ENCODE peak calls at places on chromosome 17, in six cellular contexts. B is ovary, Y is colonic mucosa, P is psoas muscle, S is heart left ventricle, M is astrocyte. F is an unnamed sample.
A peak's percentile ranks its signal among the peaks of the same experiment; 100 is the strongest.

GRCh38 chr17:56751145-56751743 is 82.5 kb downstream of the C17orf67 start:
- DNase-seq in Y (no peak), M (no peak), S (no peak), B (no peak), P (no peak), F (no peak)

GRCh38 chr17:45731459-45731858 is 52.7 kb upstream of the CRHR1 start:
- DNase-seq in M (no peak), P (no peak), B (no peak), Y (no peak), S (no peak), F (no peak)

GRCh38 chr17:69567130-69567529 is 152.6 kb downstream of the MAP2K6 start:
- DNase-seq in Y (no peak), B (no peak), P (no peak), M (no peak), S (no peak), F (no peak)

GRCh38 chr17:48483471-48484131 is 47.2 kb downstream of the HOXB1 start:
- DNase-seq in B (no peak), M (peak; percentile 100), P (no peak), Y (no peak), S (peak; percentile 27), F (no peak)

GRCh38 chr17:17694229-17695081 is 13.2 kb downstream of the RAI1 start:
- DNase-seq in S (peak; percentile 80), B (peak; percentile 84), M (peak; percentile 70), Y (peak; percentile 76), P (peak; percentile 84), F (peak; percentile 67)

GRCh38 chr17:32852811-32853210 is 24.1 kb downstream of the MYO1D start:
- DNase-seq in P (no peak), B (no peak), Y (no peak), S (no peak), M (no peak), F (no peak)

GRCh38 chr17:7064248-7064647 is 15.8 kb downstream of the CLEC10A start:
- DNase-seq in Y (no peak), P (peak; percentile 63), M (peak; percentile 75), B (no peak), S (no peak), F (no peak)

GRCh38 chr17:42879596-42879985 is 21.0 kb upstream of the G6PC1 start:
- DNase-seq in S (no peak), M (peak; percentile 35), Y (no peak), B (no peak), P (no peak), F (no peak)

GRCh38 chr17:1870592-1870991 is 40.8 kb downstream of the RPA1 start:
- DNase-seq in M (no peak), Y (no peak), P (no peak), S (no peak), B (no peak), F (no peak)

GRCh38 chr17:624341-624860 is 90.2 kb downstream of the VPS53 start:
- DNase-seq in M (no peak), B (no peak), S (no peak), Y (no peak), P (no peak), F (no peak)

GRCh38 chr17:49455226-49455968 is 39.7 kb upstream of the NGFR start:
- DNase-seq in Y (no peak), B (no peak), S (no peak), P (no peak), M (no peak), F (no peak)

GRCh38 chr17:62968445-62968923 is 2.4 kb downstream of the TANC2 start:
- DNase-seq in Y (peak; percentile 59), P (no peak), B (no peak), S (peak; percentile 35), M (peak; percentile 85), F (peak; percentile 44)

GRCh38 chr17:7421186-7421585 is 1.1 kb downstream of the SPEM1 start:
- DNase-seq in B (no peak), S (no peak), M (no peak), P (no peak), Y (no peak), F (no peak)

GRCh38 chr17:73261952-73262675 is 434 bp upstream of the CPSF4L start:
- DNase-seq in M (peak; percentile 53), S (no peak), Y (peak; percentile 85), B (peak; percentile 59), P (peak; percentile 36), F (peak; percentile 65)

GRCh38 chr17:37826497-37827115 is 81.7 kb upstream of the HNF1B start:
- DNase-seq in Y (no peak), S (peak; percentile 31), M (no peak), B (no peak), P (no peak), F (no peak)

GRCh38 chr17:19531780-19532501 is 1.7 kb upstream of the SLC47A1 start:
- DNase-seq in P (no peak), M (no peak), Y (no peak), S (no peak), B (no peak), F (no peak)

GRCh38 chr17:19329136-19329535 is 33.4 kb downstream of the B9D1 start:
- DNase-seq in B (no peak), S (no peak), P (no peak), Y (no peak), M (no peak), F (no peak)

GRCh38 chr17:39553326-39553945 is 54.3 kb downstream of the NEUROD2 start:
- DNase-seq in B (no peak), S (no peak), P (no peak), Y (no peak), M (peak; percentile 57), F (no peak)

GRCh38 chr17:17742133-17742621 is 60.9 kb downstream of the RAI1 start:
- DNase-seq in S (no peak), P (no peak), Y (no peak), M (peak; percentile 54), B (no peak), F (no peak)

GRCh38 chr17:82592751-82593589 is 55.3 kb downstream of the WDR45B start:
- DNase-seq in Y (peak; percentile 84), B (peak; percentile 83), P (peak; percentile 82), M (peak; percentile 66), S (peak; percentile 77), F (peak; percentile 85)

GRCh38 chr17:63930951-63931575 is 1.1 kb downstream of the CD79B start:
- DNase-seq in P (peak; percentile 83), S (peak; percentile 82), M (no peak), B (no peak), Y (peak; percentile 66), F (no peak)

GRCh38 chr17:63480826-63481487 is 4.1 kb downstream of the ACE start:
- DNase-seq in M (no peak), B (no peak), P (no peak), Y (no peak), S (no peak), F (no peak)

GRCh38 chr17:48149174-48150106 is 41.9 kb downstream of the SNX11 start:
- DNase-seq in Y (no peak), M (no peak), B (no peak), P (no peak), S (no peak), F (no peak)

GRCh38 chr17:76873856-76874255 is 5.7 kb downstream of the MGAT5B start:
- DNase-seq in P (no peak), M (peak; percentile 55), Y (no peak), S (no peak), B (no peak), F (no peak)

GRCh38 chr17:37570527-37571093 is 38.6 kb downstream of the SYNRG start:
- DNase-seq in Y (peak; percentile 59), M (peak; percentile 51), P (no peak), S (peak; percentile 21), B (no peak), F (no peak)

GRCh38 chr17:900336-900735 is 79.2 kb downstream of the NXN start:
- DNase-seq in P (no peak), M (no peak), B (no peak), Y (no peak), S (no peak), F (no peak)

GRCh38 chr17:31495049-31495885 is 103.8 kb downstream of the RAB11FIP4 start:
- DNase-seq in S (no peak), B (no peak), Y (peak; percentile 69), M (no peak), P (peak; percentile 20), F (no peak)

GRCh38 chr17:78534492-78535284 is 42.5 kb downstream of the DNAH17 start:
- DNase-seq in Y (no peak), B (no peak), M (no peak), S (no peak), P (no peak), F (peak; percentile 33)

GRCh38 chr17:39380144-39380543 is 21.3 kb downstream of the FBXL20 start:
- DNase-seq in Y (no peak), P (no peak), M (no peak), S (no peak), B (no peak), F (no peak)

GRCh38 chr17:54898576-54898975 is 2.1 kb upstream of the TOM1L1 start:
- DNase-seq in B (no peak), S (no peak), P (no peak), Y (no peak), M (peak; percentile 36), F (no peak)

GRCh38 chr17:77476920-77477805 is 336.4 kb downstream of the SEC14L1 start:
- DNase-seq in S (peak; percentile 60), B (peak; percentile 72), M (peak; percentile 98), Y (peak; percentile 45), P (peak; percentile 85), F (no peak)

GRCh38 chr17:13297198-13297597 is 279.4 kb upstream of the ELAC2 start:
- DNase-seq in B (no peak), S (peak; percentile 35), Y (peak; percentile 65), P (no peak), M (no peak), F (no peak)

GRCh38 chr17:72345083-72345482 is 224.3 kb downstream of the SOX9 start:
- DNase-seq in M (no peak), S (no peak), B (no peak), P (no peak), Y (peak; percentile 27), F (no peak)

GRCh38 chr17:28896884-28897768 is at the start of gene FLOT2:
- DNase-seq in S (peak; percentile 64), B (peak; percentile 76), M (no peak), Y (peak; percentile 73), P (peak; percentile 77), F (peak; percentile 75)
- TF ChIP-seq CTCF in S (no peak), B (no peak), M (no peak), Y (no peak), P (peak; percentile 11), F (no peak)

GRCh38 chr17:81306898-81307510 is 11.9 kb upstream of the SLC38A10 start:
- DNase-seq in P (no peak), S (no peak), Y (no peak), M (no peak), B (no peak), F (no peak)
- H3K27ac ChIP-seq in P (peak overlapping the region; percentile 71), S (no peak overlapping the region), Y (no peak overlapping the region), M (no peak overlapping the region), B (no peak overlapping the region), F (no peak overlapping the region)

DNA sequence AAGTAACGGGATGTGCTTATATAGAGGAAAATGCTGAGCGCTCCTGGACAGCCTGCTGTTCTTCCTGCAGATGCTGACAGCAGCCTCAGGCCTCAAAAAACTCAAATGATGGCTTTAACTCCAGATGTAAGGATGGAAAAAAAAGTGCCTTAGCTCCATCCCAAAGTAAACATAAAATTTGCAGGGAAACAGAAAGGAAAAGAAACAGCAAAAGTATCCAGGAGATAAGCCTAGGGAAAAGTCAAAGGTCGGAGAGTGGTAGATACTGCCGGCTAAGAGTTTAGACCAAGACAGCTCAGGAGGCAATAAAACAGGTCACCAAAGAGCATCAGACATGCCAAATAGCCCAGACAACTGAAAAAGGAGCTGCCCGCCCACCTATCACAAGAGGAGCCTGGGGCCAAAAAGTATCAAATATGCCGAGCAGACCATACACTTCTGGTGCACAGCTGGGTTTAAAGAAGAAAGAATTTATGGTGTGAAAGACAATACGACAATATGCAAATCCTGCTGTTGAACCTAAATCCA is 6.9 kb downstream of the KRT31 start:
- DNase-seq in S (no peak), Y (no peak), M (no peak), P (no peak), B (no peak), F (no peak)
- H3K27me3 ChIP-seq in S (no peaks in the 10 kb centered on the region), Y (no peaks in the 10 kb centered on the region), M (no peaks in the 10 kb centered on the region), P (no peaks in the 10 kb centered on the region), B (no peaks in the 10 kb centered on the region), F (no peaks in the 10 kb centered on the region)

GRCh38 chr17:58556833-58557250 is 42.4 kb upstream of the MTMR4 start:
- DNase-seq in P (no peak), S (no peak), Y (no peak), M (peak; percentile 31), B (no peak), F (no peak)
- TF ChIP-seq CTCF in P (no peak), S (no peak), Y (no peak), M (no peak), B (no peak), F (no peak)